ENCODE peak calls at places on chromosomes 13 and 19, in eight cellular contexts. Y, C, U, A, E, Z, D and L are unnamed samples.

GRCh38 chr19:34678085-34678412 is 571 bp downstream of the ZNF302 start:
- DNase-seq in Y (no peak), C (no peak), U (no peak), Z (no peak), E (no peak), D (no peak), A (no peak), L (no peak)

GRCh38 chr13:113741101-113741731 is 17.8 kb upstream of the TMEM255B start:
- DNase-seq in Y (no peak), D (no peak), E (no peak), Z (peak), A (no peak), C (no peak), U (no peak), L (no peak)

GRCh38 chr13:104769520-104769919 is 1703.3 kb upstream of the SLC10A2 start:
- DNase-seq in U (no peak), D (no peak), Z (no peak), Y (no peak), E (no peak), C (no peak), A (no peak), L (no peak)

GRCh38 chr19:43634877-43635560 is 4.6 kb downstream of the CADM4 start:
- DNase-seq in U (peak), A (no peak), C (no peak), D (no peak), E (no peak), Z (peak), Y (no peak), L (no peak)

GRCh38 chr19:20558571-20558970 is 7.0 kb downstream of the ZNF737 start:
- DNase-seq in A (no peak), E (no peak), C (no peak), D (no peak), Y (no peak), Z (no peak), U (no peak), L (no peak)

GRCh38 chr13:113756441-113757097 is 2.5 kb upstream of the TMEM255B start:
- DNase-seq in C (no peak), A (no peak), Z (no peak), U (peak), Y (no peak), D (no peak), E (no peak), L (no peak)

GRCh38 chr19:23440791-23441190 is 45.5 kb upstream of the ZNF91 start:
- DNase-seq in Z (no peak), U (no peak), C (no peak), A (no peak), Y (no peak), D (peak), E (no peak), L (no peak)

GRCh38 chr13:76795701-76796695 is 90.2 kb downstream of the KCTD12 start:
- DNase-seq in E (no peak), U (no peak), Y (no peak), C (no peak), Z (no peak), A (no peak), D (no peak), L (no peak)

GRCh38 chr13:97215325-97215724 is 6.8 kb upstream of the MBNL2 start:
- DNase-seq in C (no peak), E (no peak), Z (no peak), Y (no peak), U (no peak), A (no peak), D (no peak), L (no peak)

GRCh38 chr13:32537580-32538233 is 888 bp downstream of the N4BP2L2 start:
- DNase-seq in E (no peak), A (peak), U (no peak), D (no peak), Z (peak), C (no peak), Y (peak), L (no peak)

GRCh38 chr13:75935805-75936204 is 299.7 kb downstream of the LMO7 start:
- DNase-seq in E (no peak), Y (no peak), U (no peak), C (no peak), A (no peak), D (no peak), Z (no peak), L (no peak)

GRCh38 chr19:6393982-6394412 is 1.0 kb upstream of the GTF2F1 start:
- DNase-seq in Y (no peak), D (no peak), C (no peak), Z (no peak), E (no peak), U (no peak), A (no peak), L (no peak)

GRCh38 chr19:3660493-3661219 is 34.1 kb upstream of the CACTIN start:
- DNase-seq in C (no peak), Z (no peak), A (no peak), D (no peak), Y (no peak), E (no peak), U (no peak), L (no peak)

GRCh38 chr19:58009666-58010301 is 7.2 kb upstream of the ZNF606 start:
- DNase-seq in U (peak), D (peak), Y (peak), E (peak), A (peak), Z (peak), C (peak), L (no peak)

GRCh38 chr19:56126983-56127780 is 6.1 kb upstream of the ZNF787 start:
- DNase-seq in E (no peak), A (no peak), U (no peak), Z (peak), C (no peak), D (no peak), Y (no peak), L (no peak)

GRCh38 chr13:22451345-22451744 is 729.4 kb upstream of the SGCG start:
- DNase-seq in C (peak), Z (no peak), E (no peak), A (no peak), D (no peak), Y (no peak), U (no peak), L (no peak)

GRCh38 chr13:106173891-106174610 is 361.4 kb downstream of the EFNB2 start:
- DNase-seq in Z (no peak), E (no peak), Y (no peak), A (no peak), D (no peak), C (no peak), U (no peak), L (no peak)

GRCh38 chr13:44107357-44108121 is 227.8 kb downstream of the LACC1 start:
- DNase-seq in Z (no peak), C (no peak), Y (no peak), E (no peak), D (no peak), U (no peak), A (no peak), L (no peak)

GRCh38 chr13:113273856-113274590 is 23.0 kb upstream of the LAMP1 start:
- DNase-seq in U (peak), C (no peak), A (no peak), Z (peak), Y (no peak), D (no peak), E (no peak), L (no peak)

GRCh38 chr19:53927745-53928144 is 18.7 kb downstream of the CACNG7 start:
- DNase-seq in D (no peak), U (peak), Y (no peak), A (no peak), E (peak), Z (no peak), C (peak), L (no peak)

GRCh38 chr13:112446347-112446861 is 70.2 kb downstream of the SPACA7 start:
- DNase-seq in Y (no peak), Z (peak), D (no peak), U (no peak), C (no peak), E (no peak), A (no peak), L (no peak)

GRCh38 chr13:60152114-60152513 is 11.6 kb downstream of the DIAPH3 start:
- DNase-seq in C (no peak), Z (no peak), U (peak), D (no peak), E (no peak), Y (no peak), A (no peak), L (no peak)

GRCh38 chr13:27533155-27533643 is 82.8 kb upstream of the MTIF3 start:
- DNase-seq in D (peak), A (peak), E (peak), Y (peak), C (peak), U (peak), Z (peak), L (peak)

GRCh38 chr13:94329754-94330551 is 149.5 kb downstream of the DCT start:
- DNase-seq in Z (no peak), A (no peak), C (peak), D (peak), Y (peak), U (peak), E (peak), L (no peak)

GRCh38 chr19:35744335-35744687 is 907 bp downstream of the U2AF1L4 start:
- DNase-seq in A (no peak), E (no peak), C (no peak), U (no peak), Z (no peak), D (no peak), Y (no peak), L (no peak)

GRCh38 chr19:55176116-55176515 is 4.0 kb downstream of the SYT5 start:
- DNase-seq in Y (no peak), U (no peak), A (no peak), D (no peak), E (no peak), Z (no peak), C (no peak), L (no peak)

GRCh38 chr13:41675306-41675705 is 218.0 kb downstream of the RGCC start:
- DNase-seq in Z (no peak), D (no peak), E (no peak), A (no peak), Y (no peak), U (peak), C (no peak), L (no peak)

GRCh38 chr19:848457-848921 is 3.6 kb upstream of the ELANE start:
- DNase-seq in Y (no peak), A (peak), C (no peak), Z (no peak), U (peak), E (no peak), D (no peak), L (no peak)

DNA sequence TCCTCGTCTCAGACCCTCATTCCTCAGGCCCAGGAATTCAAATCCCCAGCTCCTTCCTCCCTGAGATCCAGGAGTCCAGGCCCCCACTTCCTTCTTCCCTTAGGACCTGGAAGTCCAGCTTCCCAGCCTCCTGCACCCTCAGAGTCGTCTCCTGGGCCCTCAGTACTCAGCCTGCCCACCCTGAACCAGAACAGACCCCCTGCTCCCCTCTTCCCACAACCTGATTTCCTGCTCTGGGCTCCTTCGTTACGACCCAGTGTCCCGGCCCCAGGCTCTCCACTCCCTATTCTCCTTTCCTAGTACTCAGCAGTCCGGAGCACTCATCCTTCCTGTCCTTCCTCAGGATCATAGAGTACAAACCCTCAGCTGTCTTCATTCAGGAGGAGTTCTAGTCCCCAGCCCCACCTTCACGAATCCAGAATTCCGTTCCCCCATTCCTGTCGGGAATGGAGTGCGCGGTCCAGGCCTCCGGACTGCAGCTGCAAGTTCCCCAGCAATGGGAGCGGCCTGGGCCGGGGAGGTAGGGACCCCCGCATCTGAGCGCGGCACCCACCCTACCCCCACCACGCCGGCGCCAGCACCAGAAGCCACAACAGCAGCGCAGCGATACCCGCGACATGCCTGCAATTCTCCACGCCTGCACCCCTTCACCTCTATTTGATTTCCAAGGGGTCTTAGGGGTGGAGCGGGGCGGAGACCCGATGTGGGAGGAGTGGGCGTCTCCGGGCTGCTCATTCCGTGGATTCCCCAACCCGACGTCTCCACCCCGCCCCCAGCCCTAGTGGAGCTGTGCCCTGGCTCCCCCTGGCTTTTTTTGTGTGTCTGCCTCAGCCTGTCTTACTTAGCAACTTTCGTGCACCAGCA is 12.7 kb downstream of the EGLN2 start:
- DNase-seq in Z (peak), D (no peak), C (no peak), Y (no peak), A (no peak), U (no peak), E (no peak), L (no peak)
- TF ChIP-seq CTCF in Z (no peak), D (no peak), C (no peak), Y (no peak), A (no peak), U (no peak), E (no peak), L (no peak)

GRCh38 chr19:18160441-18160791 is 7.5 kb downstream of the PIK3R2 start:
- DNase-seq in E (no peak), C (no peak), D (no peak), A (no peak), Y (no peak), U (peak), Z (no peak), L (no peak)

GRCh38 chr19:18159810-18160209 is 6.8 kb downstream of the PIK3R2 start:
- DNase-seq in U (no peak), E (no peak), Z (no peak), A (no peak), D (no peak), Y (no peak), C (no peak), L (no peak)

GRCh38 chr19:18158471-18158870 is 5.5 kb downstream of the PIK3R2 start:
- DNase-seq in Z (no peak), Y (no peak), E (no peak), A (no peak), D (no peak), C (no peak), U (no peak), L (no peak)

GRCh38 chr19:18161691-18162039 is 8.7 kb downstream of the PIK3R2 start:
- DNase-seq in Y (no peak), E (no peak), U (no peak), Z (no peak), D (no peak), C (no peak), A (no peak), L (no peak)

GRCh38 chr19:18160792-18161690 is 8.1 kb downstream of the PIK3R2 start:
- DNase-seq in E (no peak), Y (peak), U (peak), Z (peak), C (no peak), D (peak), A (peak), L (peak)
- TF ChIP-seq CTCF in E (no peak), Y (peak), U (no peak), Z (peak), C (peak), D (peak), A (peak), L (peak)

GRCh38 chr19:45883881-45884681 is 1.9 kb downstream of the IRF2BP1 start:
- DNase-seq in Z (peak), A (no peak), E (no peak), U (no peak), C (no peak), Y (no peak), D (no peak), L (no peak)

GRCh38 chr19:45884682-45885555 is 1.0 kb downstream of the IRF2BP1 start:
- DNase-seq in Y (peak), C (no peak), D (no peak), A (no peak), Z (peak), E (no peak), U (no peak), L (no peak)

GRCh38 chr19:45882652-45883585 is 3.0 kb downstream of the IRF2BP1 start:
- DNase-seq in D (peak), Z (peak), Y (peak), A (peak), C (peak), E (peak), U (peak), L (peak)

GRCh38 chr19:45881909-45882528 is 3.9 kb downstream of the IRF2BP1 start:
- DNase-seq in D (no peak), C (no peak), Y (no peak), A (no peak), Z (peak), U (no peak), E (no peak), L (no peak)

DNA sequence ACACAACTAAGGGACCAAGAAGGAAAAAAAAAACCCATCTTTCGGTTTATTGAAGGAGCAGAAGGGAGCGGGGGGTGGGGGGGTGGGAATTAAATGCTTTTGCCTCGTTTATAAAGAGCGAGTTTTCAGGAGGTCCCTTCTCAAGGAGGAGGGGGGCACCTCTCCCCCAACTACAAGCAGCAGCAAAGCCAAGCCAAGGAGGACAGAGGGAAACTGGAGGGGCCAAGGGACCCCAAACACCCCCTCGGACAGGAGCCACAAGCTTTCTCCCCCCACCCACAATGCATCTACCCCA is 2.4 kb downstream of the IRF2BP1 start:
- DNase-seq in E (no peak), Z (no peak), U (no peak), Y (no peak), C (no peak), A (no peak), D (no peak), L (no peak)
- TF ChIP-seq CTCF in E (no peak), Z (no peak), U (no peak), Y (no peak), C (no peak), A (no peak), D (peak), L (no peak)

GRCh38 chr13:46521486-46521885 is 31.5 kb upstream of the LRCH1 start:
- DNase-seq in U (no peak), Z (no peak), C (no peak), Y (no peak), E (no peak), A (no peak), D (no peak), L (no peak)
- TF ChIP-seq CTCF in U (no peak), Z (no peak), C (no peak), Y (no peak), E (no peak), A (no peak), D (no peak), L (no peak)

GRCh38 chr19:2425622-2426581 is 1.5 kb downstream of the TIMM13 start:
- DNase-seq in E (no peak), Y (no peak), D (no peak), A (no peak), Z (peak), U (no peak), C (no peak), L (no peak)

GRCh38 chr19:2428027-2428690 is 773 bp upstream of the TIMM13 start:
- DNase-seq in U (peak), E (no peak), C (no peak), A (peak), Z (peak), Y (peak), D (no peak), L (no peak)

GRCh38 chr19:2427323-2428026 is at the start of gene TIMM13:
- DNase-seq in C (peak), Z (peak), D (peak), Y (peak), U (peak), E (peak), A (peak), L (peak)

GRCh38 chr19:2424686-2425621 is 2.4 kb downstream of the TIMM13 start:
- DNase-seq in Z (peak), A (peak), C (no peak), E (peak), Y (no peak), D (no peak), U (peak), L (no peak)

DNA sequence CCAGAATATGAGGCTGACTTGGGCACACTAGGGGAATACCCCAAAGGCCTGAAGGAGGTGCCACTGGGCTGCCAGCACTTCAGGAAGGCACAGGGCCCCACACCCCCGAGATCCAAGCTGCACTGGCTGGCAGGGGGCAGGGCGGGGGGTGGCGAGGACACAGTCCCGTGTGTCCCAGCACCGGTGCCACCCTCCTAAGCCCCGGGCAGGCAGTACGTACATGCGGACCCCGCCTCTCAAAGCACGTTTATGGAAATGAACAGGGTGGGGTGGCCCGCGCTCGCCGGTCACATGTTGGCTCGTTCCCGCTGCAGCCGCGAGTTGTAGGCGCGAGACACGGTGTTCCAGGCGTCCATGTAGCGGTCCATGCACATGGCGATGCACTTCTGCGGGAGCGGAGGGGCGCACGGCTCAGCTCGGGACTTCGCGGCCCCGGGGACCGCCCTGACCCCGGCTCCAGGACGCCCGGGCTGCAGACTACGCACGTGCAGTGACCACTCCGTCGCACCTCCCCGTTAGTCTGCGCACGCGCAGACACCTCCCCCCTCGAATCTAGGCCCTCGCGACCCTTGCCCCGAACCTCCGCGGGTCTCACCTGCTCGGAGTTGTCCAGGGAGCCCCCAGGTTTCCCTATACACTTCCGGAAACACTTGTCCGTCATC is 594 bp downstream of the TIMM13 start:
- DNase-seq in C (no peak), A (peak), Y (no peak), E (no peak), D (peak), U (peak), Z (peak), L (no peak)
- TF ChIP-seq CTCF in C (no peak), A (no peak), Y (no peak), E (no peak), D (no peak), U (no peak), Z (no peak), L (no peak)

GRCh38 chr13:33634526-33635111 is 183.3 kb upstream of the RFC3 start:
- DNase-seq in D (no peak), U (no peak), E (no peak), C (no peak), A (no peak), Z (no peak), Y (no peak), L (no peak)
- TF ChIP-seq CTCF in D (no peak), U (no peak), E (no peak), C (no peak), A (no peak), Z (no peak), Y (no peak), L (no peak)

DNA sequence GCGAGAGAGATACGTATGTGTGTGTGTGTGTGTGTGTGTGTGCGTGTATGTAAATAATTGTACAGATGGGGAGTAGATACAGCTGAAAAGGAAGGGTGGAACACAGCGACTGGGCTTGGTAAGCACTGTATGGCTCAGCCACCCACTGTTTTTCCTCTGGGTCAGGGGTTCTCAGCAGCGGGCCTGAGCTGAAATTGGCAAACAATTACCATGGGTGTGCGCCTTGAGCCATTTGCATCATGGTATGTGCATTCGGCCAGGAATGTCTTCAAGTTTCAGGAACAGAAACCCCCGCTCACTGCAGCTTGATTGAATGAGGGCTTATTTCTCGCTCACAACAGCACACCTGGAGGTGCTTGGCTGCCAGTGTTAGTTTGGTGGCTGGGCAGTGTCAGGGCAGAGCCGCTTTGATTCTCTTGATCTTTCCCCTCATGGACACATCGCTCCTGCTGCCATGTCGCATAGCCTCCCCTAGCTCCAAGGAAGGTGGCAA is 126.7 kb downstream of the SIPA1L3 start:
- DNase-seq in Y (no peak), A (no peak), E (no peak), C (no peak), U (no peak), D (no peak), Z (no peak), L (no peak)
- TF ChIP-seq CTCF in Y (no peak), A (no peak), E (no peak), C (peak), U (no peak), D (no peak), Z (no peak), L (no peak)